ENCODE peak calls at places on chromosomes 12 and 14, in six cellular contexts. F is Right ventricle myocardium superior, K is heart right ventricle, D is aorta, E is sciatic nerve, X is gastrocnemius medialis. B is an unnamed sample.

GRCh38 chr14:47935332-47935731 is 259.9 kb upstream of the MDGA2 start:
- ATAC-seq in F (no peak), K (no peak), D (no peak), E (no peak), X (no peak), B (no peak)

GRCh38 chr14:74089251-74090020 is 4.7 kb downstream of the LIN52 start:
- ATAC-seq in F (no peak), K (no peak), D (no peak), E (no peak), X (no peak), B (no peak)

GRCh38 chr12:41521872-41522379 is 333.8 kb downstream of the PDZRN4 start:
- ATAC-seq in F (peak), K (peak), D (no peak), E (peak), X (no peak), B (peak)

GRCh38 chr12:642633-643477 is 20.4 kb downstream of the NINJ2 start:
- ATAC-seq in F (peak), K (peak), D (peak), E (peak), X (peak), B (peak)

GRCh38 chr14:20446889-20447288 is 7.7 kb downstream of the OSGEP start:
- ATAC-seq in F (no peak), K (no peak), D (no peak), E (no peak), X (no peak), B (no peak)

GRCh38 chr12:112422531-112422930 is 3.8 kb downstream of the PTPN11 start:
- ATAC-seq in F (peak), K (no peak), D (no peak), E (peak), X (peak), B (no peak)

GRCh38 chr14:54603362-54603761 is 36.4 kb downstream of the SAMD4A start:
- ATAC-seq in F (no peak), K (no peak), D (no peak), E (no peak), X (peak), B (no peak)

GRCh38 chr12:18339633-18340032 is 78.3 kb downstream of the PIK3C2G start:
- ATAC-seq in F (no peak), K (no peak), D (no peak), E (no peak), X (no peak), B (no peak)

GRCh38 chr14:38758661-38759060 is 344.4 kb downstream of the SEC23A start:
- ATAC-seq in F (no peak), K (no peak), D (no peak), E (no peak), X (no peak), B (no peak)

GRCh38 chr14:83217492-83217891 is 1683.8 kb upstream of the SEL1L start:
- ATAC-seq in F (peak), K (no peak), D (peak), E (peak), X (no peak), B (peak)

GRCh38 chr14:55581011-55581806 is 1.2 kb downstream of the KTN1 start:
- ATAC-seq in F (peak), K (peak), D (peak), E (peak), X (peak), B (no peak)

B was measured in gastroesophageal sphincter.